ENCODE peak calls at places on chromosomes 5 and 9, in four cellular contexts. One of them, this sample, is unnamed.

GRCh38 chr5:27845248-27845647 is 806.9 kb upstream of the CDH9 start:
- DNase-seq in GM12878: no peak
- DNase-seq in HepG2: no peak
- DNase-seq in H1: no peak
- DNase-seq in this sample: no peak

GRCh38 chr5:78879541-78879940 is 105.6 kb downstream of the ARSB start:
- DNase-seq in HepG2: no peak
- DNase-seq in H1: no peak
- DNase-seq in GM12878: no peak
- DNase-seq in this sample: no peak

GRCh38 chr9:88676644-88677043 is 141.7 kb downstream of the NXNL2 start:
- DNase-seq in GM12878: no peak
- DNase-seq in H1: no peak
- DNase-seq in HepG2: no peak
- DNase-seq in this sample: no peak

GRCh38 chr9:136411358-136411757 is 900 bp downstream of the PMPCA start:
- DNase-seq in HepG2: no peak
- DNase-seq in H1: no peak
- DNase-seq in GM12878: no peak
- DNase-seq in this sample: no peak

GRCh38 chr5:66757219-66757833 is 161.1 kb downstream of the MAST4 start:
- DNase-seq in GM12878: no peak
- DNase-seq in HepG2: peak; percentile 20
- DNase-seq in H1: no peak
- DNase-seq in this sample: peak; percentile 50

GRCh38 chr5:51373880-51374523 is 9.2 kb upstream of the ISL1 start:
- DNase-seq in GM12878: no peak
- DNase-seq in H1: no peak
- DNase-seq in HepG2: no peak
- DNase-seq in this sample: peak; percentile 20

GRCh38 chr5:151058891-151059611 is 21.8 kb downstream of the TNIP1 start:
- DNase-seq in HepG2: no peak
- DNase-seq in GM12878: no peak
- DNase-seq in H1: no peak
- DNase-seq in this sample: no peak

GRCh38 chr5:102547659-102548058 is 48.9 kb upstream of the SLCO6A1 start:
- DNase-seq in HepG2: no peak
- DNase-seq in GM12878: no peak
- DNase-seq in H1: no peak
- DNase-seq in this sample: no peak

GRCh38 chr9:95494416-95495371 is 22.1 kb downstream of the PTCH1 start:
- DNase-seq in GM12878: peak; percentile 88
- DNase-seq in H1: no peak
- DNase-seq in HepG2: no peak
- DNase-seq in this sample: peak; percentile 69

GRCh38 chr9:134211811-134212460 is 47.6 kb upstream of the RNU6ATAC start:
- DNase-seq in H1: no peak
- DNase-seq in GM12878: no peak
- DNase-seq in HepG2: no peak
- DNase-seq in this sample: peak; percentile 12

GRCh38 chr5:174172104-174172965 is 126.8 kb downstream of the NSG2 start:
- DNase-seq in HepG2: no peak
- DNase-seq in GM12878: no peak
- DNase-seq in H1: no peak
- DNase-seq in this sample: no peak

GRCh38 chr5:175671013-175671412 is 13.1 kb downstream of the HRH2 start:
- DNase-seq in H1: no peak
- DNase-seq in HepG2: no peak
- DNase-seq in GM12878: no peak
- DNase-seq in this sample: no peak

GRCh38 chr9:129665814-129666511 is 516 bp downstream of the PRRX2 start:
- DNase-seq in GM12878: no peak
- DNase-seq in H1: peak; percentile 65
- DNase-seq in HepG2: no peak
- DNase-seq in this sample: peak; percentile 74

GRCh38 chr9:126625329-126626116 is 11.8 kb downstream of the LMX1B start:
- DNase-seq in HepG2: no peak
- DNase-seq in GM12878: no peak
- DNase-seq in H1: peak; percentile 61
- DNase-seq in this sample: no peak

GRCh38 chr5:151107738-151108520 is 27.1 kb upstream of the TNIP1 start:
- DNase-seq in H1: no peak
- DNase-seq in GM12878: no peak
- DNase-seq in HepG2: no peak
- DNase-seq in this sample: no peak

GRCh38 chr9:112558476-112558875 is 71.8 kb downstream of the KIAA1958 start:
- DNase-seq in HepG2: no peak
- DNase-seq in H1: no peak
- DNase-seq in GM12878: no peak
- DNase-seq in this sample: no peak

GRCh38 chr9:81656004-81656403 is 33.3 kb downstream of the TLE1 start:
- DNase-seq in H1: no peak
- DNase-seq in GM12878: peak; percentile 31
- DNase-seq in HepG2: peak; percentile 21
- DNase-seq in this sample: no peak

GRCh38 chr5:116013931-116014330 is 18.3 kb upstream of the ARL14EPL start:
- DNase-seq in GM12878: no peak
- DNase-seq in H1: no peak
- DNase-seq in HepG2: no peak
- DNase-seq in this sample: no peak

GRCh38 chr9:35918780-35919179 is 9.5 kb downstream of the SPAAR start:
- DNase-seq in H1: no peak
- DNase-seq in GM12878: no peak
- DNase-seq in HepG2: no peak
- DNase-seq in this sample: no peak

GRCh38 chr9:35917261-35917660 is 8.0 kb downstream of the SPAAR start:
- DNase-seq in H1: no peak
- DNase-seq in GM12878: no peak
- DNase-seq in HepG2: no peak
- DNase-seq in this sample: no peak

GRCh38 chr9:35923598-35923926 is 14.3 kb downstream of the SPAAR start:
- DNase-seq in GM12878: no peak
- DNase-seq in HepG2: no peak
- DNase-seq in H1: no peak
- DNase-seq in this sample: no peak

GRCh38 chr9:35919212-35920003 is 10.1 kb downstream of the SPAAR start:
- DNase-seq in HepG2: no peak
- DNase-seq in GM12878: no peak
- DNase-seq in H1: no peak
- DNase-seq in this sample: no peak

GRCh38 chr9:35920004-35920658 is 10.8 kb downstream of the SPAAR start:
- DNase-seq in GM12878: no peak
- DNase-seq in HepG2: peak; percentile 36
- DNase-seq in H1: no peak
- DNase-seq in this sample: no peak
- TF ChIP-seq TCF12 in GM12878: no peak
- TF ChIP-seq TCF12 in HepG2: no peak
- TF ChIP-seq TCF12 in H1: no peak
- TF ChIP-seq TCF12 in this sample: no peak

GRCh38 chr9:121399883-121400607 is 30.0 kb upstream of the STOM start:
- DNase-seq in GM12878: peak; percentile 26
- DNase-seq in H1: no peak
- DNase-seq in HepG2: peak; percentile 69
- DNase-seq in this sample: peak; percentile 37
- TF ChIP-seq TCF12 in GM12878: no peak
- TF ChIP-seq TCF12 in H1: no peak
- TF ChIP-seq TCF12 in HepG2: no peak
- TF ChIP-seq TCF12 in this sample: no peak

DNA sequence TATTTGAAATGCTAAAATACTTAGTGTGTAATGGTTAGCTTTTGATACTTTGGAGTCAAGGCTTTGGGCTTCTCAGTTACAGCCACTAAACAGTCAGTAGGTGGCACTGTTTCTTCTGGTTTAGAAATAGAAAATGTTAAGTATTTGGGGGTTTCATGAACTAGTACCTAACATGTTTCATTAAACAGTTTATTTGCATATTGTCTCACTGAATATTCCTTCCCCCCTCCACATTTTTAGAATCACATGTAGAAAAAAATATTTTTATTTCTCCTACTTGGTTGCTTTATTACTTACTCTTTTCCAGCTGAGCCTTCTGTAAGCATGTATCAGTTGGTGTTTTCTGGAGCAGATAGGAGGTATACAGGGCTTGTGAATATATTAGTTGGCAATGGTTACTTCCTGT is 48.0 kb downstream of the IPO11 start:
- DNase-seq in GM12878: no peak
- DNase-seq in H1: no peak
- DNase-seq in HepG2: peak; percentile 35
- DNase-seq in this sample: peak; percentile 41
- TF ChIP-seq TCF12 in GM12878: no peak
- TF ChIP-seq TCF12 in H1: no peak
- TF ChIP-seq TCF12 in HepG2: no peak
- TF ChIP-seq TCF12 in this sample: no peak

GRCh38 chr9:113638504-113638903 is 175.0 kb downstream of the RGS3 start:
- DNase-seq in H1: no peak
- DNase-seq in HepG2: no peak
- DNase-seq in GM12878: no peak
- DNase-seq in this sample: no peak

GRCh38 chr9:113636165-113636564 is 172.6 kb downstream of the RGS3 start:
- DNase-seq in GM12878: no peak
- DNase-seq in HepG2: peak; percentile 55
- DNase-seq in H1: no peak
- DNase-seq in this sample: no peak

GRCh38 chr9:113634597-113635515 is 171.3 kb downstream of the RGS3 start:
- DNase-seq in H1: no peak
- DNase-seq in GM12878: no peak
- DNase-seq in HepG2: peak; percentile 41
- DNase-seq in this sample: no peak

GRCh38 chr9:113635586-113635985 is 172.1 kb downstream of the RGS3 start:
- DNase-seq in HepG2: no peak
- DNase-seq in GM12878: no peak
- DNase-seq in H1: no peak
- DNase-seq in this sample: no peak

DNA sequence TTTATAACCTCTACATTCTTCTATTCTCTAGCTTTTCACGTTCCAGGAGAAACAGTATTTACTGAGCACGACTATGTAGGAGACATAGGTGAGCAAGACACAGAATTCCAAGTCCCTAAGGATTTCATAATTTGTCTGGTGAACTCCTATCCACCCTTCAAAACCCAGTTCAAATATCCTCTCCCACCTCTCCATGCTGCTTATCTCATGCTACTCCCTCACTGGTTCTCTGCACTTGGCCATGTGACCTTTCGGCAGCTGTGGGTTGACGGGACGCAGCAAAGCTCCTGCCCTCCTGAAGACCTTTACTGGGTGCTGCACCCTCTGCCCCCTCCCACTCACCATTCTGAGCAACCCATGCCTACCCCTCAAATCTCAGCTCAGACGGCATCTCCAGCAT is 173.2 kb downstream of the RGS3 start:
- DNase-seq in HepG2: no peak
- DNase-seq in H1: no peak
- DNase-seq in GM12878: no peak
- DNase-seq in this sample: no peak
- TF ChIP-seq TCF12 in HepG2: no peak
- TF ChIP-seq TCF12 in H1: no peak
- TF ChIP-seq TCF12 in GM12878: no peak
- TF ChIP-seq TCF12 in this sample: no peak

DNA sequence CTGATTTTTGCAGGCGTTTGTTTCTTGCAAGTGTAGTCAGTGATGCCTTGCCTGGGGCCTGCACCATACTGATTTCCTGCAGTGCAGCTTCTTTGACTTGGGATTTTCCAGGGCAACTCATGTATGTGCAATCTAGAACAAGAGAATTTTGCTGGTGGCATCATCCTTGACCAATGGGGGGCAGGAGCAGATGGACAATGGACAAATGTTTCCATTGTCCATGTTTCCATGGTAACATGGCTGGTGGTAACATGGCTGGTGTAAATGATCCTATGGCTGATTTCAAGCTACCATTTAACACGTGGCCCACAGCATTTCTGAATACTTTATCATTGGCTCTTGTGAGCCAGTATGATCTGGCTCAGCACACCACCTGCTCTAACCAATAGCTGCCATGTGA is 130.1 kb upstream of the OSMR start:
- DNase-seq in H1: no peak
- DNase-seq in GM12878: no peak
- DNase-seq in HepG2: peak; percentile 14
- DNase-seq in this sample: peak; percentile 22
- TF ChIP-seq TCF12 in H1: no peak
- TF ChIP-seq TCF12 in GM12878: no peak
- TF ChIP-seq TCF12 in HepG2: no peak
- TF ChIP-seq TCF12 in this sample: no peak

GRCh38 chr5:38555354-38556114 is 912 bp downstream of the LIFR start:
- DNase-seq in GM12878: no peak
- DNase-seq in H1: no peak
- DNase-seq in HepG2: no peak
- DNase-seq in this sample: no peak
- TF ChIP-seq TCF12 in GM12878: no peak
- TF ChIP-seq TCF12 in H1: no peak
- TF ChIP-seq TCF12 in HepG2: no peak
- TF ChIP-seq TCF12 in this sample: no peak

DNA sequence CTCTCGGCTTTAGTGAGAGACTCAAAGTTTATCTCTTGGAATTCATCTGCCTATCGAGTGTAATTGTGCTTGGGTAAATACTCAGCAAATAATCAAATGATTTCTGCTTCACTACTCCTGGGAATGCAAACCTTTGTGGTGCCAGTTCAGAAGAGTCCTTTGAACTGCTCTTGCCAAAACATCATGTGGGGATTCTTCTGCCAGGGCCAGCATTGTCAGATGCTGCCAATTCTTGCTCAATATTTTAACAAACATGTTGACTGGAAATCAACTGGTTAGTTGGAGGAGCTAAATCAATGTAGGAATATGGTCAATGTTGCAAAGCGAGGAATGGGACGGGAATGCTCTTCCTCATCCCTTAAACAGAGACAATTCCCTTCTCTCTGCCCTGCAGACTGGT is 141.3 kb upstream of the SLC28A3 start:
- DNase-seq in GM12878: no peak
- DNase-seq in H1: no peak
- DNase-seq in HepG2: no peak
- DNase-seq in this sample: no peak
- TF ChIP-seq TCF12 in GM12878: no peak
- TF ChIP-seq TCF12 in H1: no peak
- TF ChIP-seq TCF12 in HepG2: no peak
- TF ChIP-seq TCF12 in this sample: no peak